ENCODE peak calls at places on chromosomes 3 and 15, in seven cellular contexts. W, B, Z, M, U, J and C are unnamed samples. For H3K4me1 and H3K36me3, the result is how much of the 10 kb centered on the place peaks cover.

GRCh38 chr3:194313642-194314430 is 37.3 kb downstream of the CPN2 start:
- DNase-seq in W (no peak), B (no peak), Z (no peak), M (peak), U (peak), J (no peak), C (no peak)

GRCh38 chr3:60933828-60934227 is 317.4 kb downstream of the FHIT start:
- DNase-seq in W (no peak), B (no peak), Z (no peak), M (no peak), U (peak), J (no peak), C (no peak)

GRCh38 chr3:187403768-187404270 is 35.6 kb downstream of the RTP4 start:
- DNase-seq in W (no peak), B (no peak), Z (no peak), M (no peak), U (no peak), J (no peak), C (peak)

GRCh38 chr3:119700269-119700919 is 2.4 kb upstream of the CFAP91 start:
- DNase-seq in W (no peak), B (peak), Z (no peak), M (no peak), U (no peak), J (no peak), C (no peak)

GRCh38 chr3:192899540-192899982 is 18.1 kb downstream of the MB21D2 start:
- DNase-seq in W (no peak), B (no peak), Z (no peak), M (no peak), U (no peak), J (no peak), C (no peak)

GRCh38 chr3:137035631-137036030 is 77.8 kb downstream of the IL20RB start:
- DNase-seq in W (peak), B (no peak), Z (no peak), M (peak), U (peak), J (no peak), C (no peak)

GRCh38 chr3:173397161-173398110 is at the start of gene NLGN1:
- DNase-seq in W (no peak), B (peak), Z (peak), M (peak), U (peak), J (peak), C (peak)

GRCh38 chr15:78873796-78874761 is 1.4 kb downstream of the MORF4L1 start:
- DNase-seq in W (peak), B (peak), Z (no peak), M (peak), U (peak), J (no peak), C (no peak)

GRCh38 chr3:140794507-140794906 is 116.6 kb downstream of the TRIM42 start:
- DNase-seq in W (no peak), B (no peak), Z (no peak), M (no peak), U (peak), J (no peak), C (no peak)

GRCh38 chr3:100486808-100487207 is 5.6 kb upstream of the TMEM45A start:
- DNase-seq in W (no peak), B (no peak), Z (no peak), M (no peak), U (no peak), J (no peak), C (no peak)

GRCh38 chr15:58543664-58544335 is 112.0 kb downstream of the LIPC start:
- DNase-seq in W (no peak), B (peak), Z (no peak), M (no peak), U (no peak), J (no peak), C (no peak)

GRCh38 chr3:38581774-38582173 is 67.7 kb downstream of the SCN5A start:
- DNase-seq in W (no peak), B (peak), Z (peak), M (no peak), U (no peak), J (no peak), C (no peak)

GRCh38 chr15:76991048-76991447 is 3.9 kb upstream of the PSTPIP1 start:
- DNase-seq in W (no peak), B (peak), Z (peak), M (no peak), U (no peak), J (no peak), C (no peak)

GRCh38 chr3:78844307-78844706 is 923.5 kb downstream of the ROBO1 start:
- DNase-seq in W (no peak), B (no peak), Z (no peak), M (no peak), U (no peak), J (no peak), C (no peak)

GRCh38 chr15:29322407-29322806 is 52.8 kb upstream of the NSMCE3 start:
- DNase-seq in W (no peak), B (no peak), Z (no peak), M (peak), U (peak), J (no peak), C (no peak)

GRCh38 chr3:8473990-8474389 is 27.6 kb upstream of the LMCD1 start:
- DNase-seq in W (no peak), B (no peak), Z (no peak), M (no peak), U (no peak), J (no peak), C (no peak)

GRCh38 chr3:63912768-63913588 is 795 bp upstream of the SCAANT1 start:
- DNase-seq in W (peak), B (peak), Z (peak), M (peak), U (peak), J (no peak), C (peak)

GRCh38 chr3:62525276-62525675 is 151.9 kb upstream of the FEZF2 start:
- DNase-seq in W (no peak), B (no peak), Z (no peak), M (no peak), U (no peak), J (no peak), C (no peak)

GRCh38 chr3:50483374-50483773 is 20.1 kb downstream of the CACNA2D2 start:
- DNase-seq in W (no peak), B (no peak), Z (no peak), M (no peak), U (no peak), J (no peak), C (no peak)

GRCh38 chr3:114144909-114145688 is 33.8 kb downstream of the DRD3 start:
- DNase-seq in W (no peak), B (no peak), Z (no peak), M (no peak), U (no peak), J (no peak), C (no peak)

GRCh38 chr3:127820871-127821853 is 1.2 kb downstream of the MGLL start:
- DNase-seq in W (no peak), B (peak), Z (peak), M (no peak), U (no peak), J (no peak), C (peak)

GRCh38 chr3:128392812-128393544 is 73.7 kb downstream of the DNAJB8 start:
- DNase-seq in W (no peak), B (no peak), Z (no peak), M (no peak), U (no peak), J (no peak), C (no peak)

GRCh38 chr15:101676965-101677364 is 24.8 kb upstream of the TM2D3 start:
- DNase-seq in W (no peak), B (no peak), Z (no peak), M (no peak), U (no peak), J (no peak), C (no peak)

GRCh38 chr3:169627789-169628188 is 35.7 kb downstream of the MECOM start:
- DNase-seq in W (no peak), B (no peak), Z (peak), M (no peak), U (no peak), J (no peak), C (no peak)

GRCh38 chr15:71755571-71755970 is 54.8 kb upstream of the NR2E3 start:
- DNase-seq in W (no peak), B (no peak), Z (no peak), M (no peak), U (no peak), J (no peak), C (no peak)

GRCh38 chr3:166284994-166285393 is 447.8 kb upstream of the BCHE start:
- DNase-seq in W (no peak), B (no peak), Z (no peak), M (no peak), U (no peak), J (no peak), C (no peak)

GRCh38 chr15:96046620-96047240 is 283.8 kb upstream of the NR2F2 start:
- DNase-seq in W (no peak), B (no peak), Z (no peak), M (no peak), U (peak), J (no peak), C (no peak)

GRCh38 chr3:142802891-142803290 is 79.1 kb downstream of the TRPC1 start:
- DNase-seq in W (no peak), B (no peak), Z (no peak), M (no peak), U (no peak), J (no peak), C (no peak)

GRCh38 chr3:106428565-106428994 is 559.8 kb upstream of the CBLB start:
- DNase-seq in W (no peak), B (no peak), Z (no peak), M (no peak), U (peak), J (no peak), C (no peak)

GRCh38 chr3:150890320-150890719 is 14.9 kb downstream of the MINDY4B start:
- DNase-seq in W (no peak), B (no peak), Z (no peak), M (no peak), U (no peak), J (no peak), C (no peak)

GRCh38 chr3:123499316-123499715 is 50.4 kb upstream of the ADCY5 start:
- DNase-seq in W (no peak), B (no peak), Z (no peak), M (no peak), U (no peak), J (no peak), C (no peak)

GRCh38 chr3:33318709-33319380 is 41.6 kb downstream of the FBXL2 start:
- DNase-seq in W (peak), B (no peak), Z (no peak), M (no peak), U (peak), J (no peak), C (no peak)

GRCh38 chr3:178203152-178203551 is 333.1 kb upstream of the KCNMB2 start:
- DNase-seq in W (no peak), B (no peak), Z (no peak), M (no peak), U (no peak), J (no peak), C (no peak)

GRCh38 chr3:158103131-158103955 is 2.9 kb downstream of the SHOX2 start:
- DNase-seq in W (no peak), B (peak), Z (peak), M (peak), U (peak), J (peak), C (no peak)

GRCh38 chr3:93962798-93963197 is 10.9 kb downstream of the PROS1 start:
- DNase-seq in W (no peak), B (no peak), Z (no peak), M (no peak), U (no peak), J (no peak), C (no peak)

GRCh38 chr15:82805994-82806406 is at the start of gene FSD2:
- DNase-seq in W (peak), B (peak), Z (no peak), M (no peak), U (peak), J (no peak), C (no peak)

GRCh38 chr3:45816544-45816943 is 20.2 kb upstream of the SLC6A20 start:
- DNase-seq in W (no peak), B (no peak), Z (no peak), M (no peak), U (no peak), J (no peak), C (no peak)

GRCh38 chr3:62622553-62623174 is 249.3 kb upstream of the FEZF2 start:
- DNase-seq in W (peak), B (no peak), Z (no peak), M (peak), U (peak), J (no peak), C (peak)

GRCh38 chr3:11195201-11195600 is 40.9 kb downstream of the HRH1 start:
- DNase-seq in W (no peak), B (no peak), Z (no peak), M (no peak), U (no peak), J (no peak), C (no peak)

GRCh38 chr3:98968824-98969223 is 67.3 kb upstream of the DCBLD2 start:
- DNase-seq in W (no peak), B (no peak), Z (no peak), M (no peak), U (no peak), J (no peak), C (no peak)

GRCh38 chr3:98968347-98968746 is 66.9 kb upstream of the DCBLD2 start:
- DNase-seq in W (no peak), B (no peak), Z (no peak), M (no peak), U (no peak), J (no peak), C (no peak)

GRCh38 chr3:98966434-98966833 is 64.9 kb upstream of the DCBLD2 start:
- DNase-seq in W (no peak), B (no peak), Z (no peak), M (no peak), U (no peak), J (no peak), C (no peak)

GRCh38 chr3:98966862-98967554 is 65.5 kb upstream of the DCBLD2 start:
- DNase-seq in W (no peak), B (no peak), Z (no peak), M (no peak), U (no peak), J (no peak), C (no peak)

DNA sequence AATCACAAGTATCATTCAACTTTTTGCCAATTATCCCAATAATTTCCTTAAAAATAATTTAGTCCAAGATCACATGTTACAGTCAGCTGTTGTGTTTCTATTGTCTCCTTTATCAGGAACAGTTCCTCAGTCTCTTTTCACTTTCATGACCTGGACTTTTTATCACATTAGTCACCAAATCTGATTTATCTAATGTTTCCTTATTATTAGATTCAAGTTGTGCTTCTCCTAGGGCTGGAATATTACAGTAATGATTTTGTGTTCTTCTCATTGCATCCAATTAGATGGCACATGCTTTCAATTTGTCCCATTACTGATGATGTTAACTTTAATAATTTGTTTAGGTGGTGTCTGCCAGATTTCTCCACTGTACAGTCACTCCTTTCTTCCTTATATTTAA is 66.3 kb upstream of the DCBLD2 start:
- DNase-seq in W (no peak), B (no peak), Z (no peak), M (no peak), U (no peak), J (no peak), C (no peak)
- H3K4me1 ChIP-seq in W (under half), B (under half), Z (under half), M (under half), U (under half), J (under half), C (under half)

GRCh38 chr15:33543957-33544356 is 233.2 kb downstream of the RYR3 start:
- DNase-seq in W (no peak), B (no peak), Z (no peak), M (no peak), U (no peak), J (no peak), C (no peak)

GRCh38 chr15:33551860-33552259 is 241.1 kb downstream of the RYR3 start:
- DNase-seq in W (no peak), B (no peak), Z (no peak), M (no peak), U (no peak), J (no peak), C (no peak)

GRCh38 chr15:33553157-33553556 is 242.4 kb downstream of the RYR3 start:
- DNase-seq in W (no peak), B (no peak), Z (no peak), M (no peak), U (no peak), J (no peak), C (no peak)

GRCh38 chr15:33545866-33546265 is 235.1 kb downstream of the RYR3 start:
- DNase-seq in W (no peak), B (no peak), Z (no peak), M (peak), U (no peak), J (no peak), C (no peak)

GRCh38 chr15:33547876-33548275 is 237.1 kb downstream of the RYR3 start:
- DNase-seq in W (peak), B (no peak), Z (peak), M (peak), U (peak), J (no peak), C (no peak)
- H3K36me3 ChIP-seq in W (under half), B (under half), Z (under half), M (under half), U (under half), J (under half), C (under half)

GRCh38 chr3:101725192-101725889 is 927 bp downstream of the CEP97 start:
- DNase-seq in W (peak), B (peak), Z (peak), M (peak), U (peak), J (no peak), C (peak)

GRCh38 chr3:101725890-101726275 is 1.5 kb downstream of the CEP97 start:
- DNase-seq in W (no peak), B (no peak), Z (no peak), M (no peak), U (no peak), J (no peak), C (no peak)

GRCh38 chr3:101721650-101721917 is 2.8 kb upstream of the CEP97 start:
- DNase-seq in W (peak), B (no peak), Z (no peak), M (peak), U (no peak), J (no peak), C (no peak)

GRCh38 chr3:101722394-101723173 is 1.8 kb upstream of the CEP97 start:
- DNase-seq in W (peak), B (peak), Z (no peak), M (no peak), U (no peak), J (no peak), C (no peak)

GRCh38 chr3:101724329-101725191 is at the start of gene CEP97:
- DNase-seq in W (peak), B (peak), Z (peak), M (peak), U (peak), J (peak), C (peak)
- H3K4me3 ChIP-seq in W (peak), B (peak), Z (peak), M (peak), U (peak), J (peak), C (peak)

GRCh38 chr15:91478717-91479191 is 374.8 kb upstream of the SLCO3A1 start:
- DNase-seq in W (no peak), B (no peak), Z (no peak), M (no peak), U (no peak), J (no peak), C (no peak)

GRCh38 chr15:91488452-91488851 is 365.1 kb upstream of the SLCO3A1 start:
- DNase-seq in W (no peak), B (no peak), Z (no peak), M (no peak), U (no peak), J (no peak), C (no peak)

GRCh38 chr15:91480426-91480825 is 373.1 kb upstream of the SLCO3A1 start:
- DNase-seq in W (no peak), B (no peak), Z (no peak), M (no peak), U (no peak), J (no peak), C (no peak)

GRCh38 chr15:91484141-91484540 is 369.4 kb upstream of the SLCO3A1 start:
- DNase-seq in W (no peak), B (no peak), Z (no peak), M (no peak), U (no peak), J (no peak), C (no peak)

DNA sequence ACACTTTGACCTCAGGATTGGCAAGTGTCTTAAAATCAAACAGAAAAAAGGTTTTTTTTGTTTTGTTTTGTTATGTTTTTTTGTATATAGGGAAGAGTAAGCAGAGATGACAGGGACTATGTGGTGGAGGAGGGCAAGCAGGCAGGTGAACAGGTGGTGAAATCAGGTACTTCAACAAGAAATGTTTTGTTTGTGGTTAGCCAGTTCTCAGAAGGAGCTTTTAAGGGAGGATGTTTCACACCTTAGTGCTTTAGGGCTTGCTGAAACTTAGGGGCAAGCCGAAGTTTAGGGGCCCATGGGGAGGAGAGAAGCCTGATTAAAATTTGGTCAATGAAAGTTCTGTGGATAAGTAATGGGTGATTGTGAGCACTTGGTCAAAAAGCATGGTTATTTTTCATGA is 370.7 kb upstream of the SLCO3A1 start:
- DNase-seq in W (no peak), B (no peak), Z (no peak), M (no peak), U (no peak), J (no peak), C (no peak)
- H3K4me1 ChIP-seq in W (under half), B (under half), Z (under half), M (under half), U (under half), J (under half), C (under half)

GRCh38 chr15:88476635-88477038 is 9.1 kb downstream of the MRPS11 start:
- DNase-seq in W (peak), B (no peak), Z (no peak), M (peak), U (peak), J (no peak), C (no peak)
- H3K36me3 ChIP-seq in W (half or more), B (under half), Z (half or more), M (under half), U (under half), J (under half), C (under half)

GRCh38 chr3:69352305-69353087 is 33.4 kb downstream of the FRMD4B start:
- DNase-seq in W (no peak), B (no peak), Z (no peak), M (no peak), U (no peak), J (no peak), C (no peak)
- H3K4me3 ChIP-seq in W (no peak), B (no peak), Z (peak), M (no peak), U (no peak), J (peak), C (no peak)

GRCh38 chr3:55487376-55488241 is 503 bp upstream of the WNT5A start:
- DNase-seq in W (peak), B (no peak), Z (peak), M (peak), U (peak), J (peak), C (no peak)

GRCh38 chr3:55484741-55485207 is 2.3 kb downstream of the WNT5A start:
- DNase-seq in W (no peak), B (no peak), Z (no peak), M (no peak), U (no peak), J (no peak), C (no peak)

GRCh38 chr3:55486857-55487375 is at the start of gene WNT5A:
- DNase-seq in W (peak), B (no peak), Z (peak), M (peak), U (peak), J (peak), C (no peak)

GRCh38 chr3:55485208-55485791 is 1.8 kb downstream of the WNT5A start:
- DNase-seq in W (peak), B (peak), Z (peak), M (peak), U (peak), J (peak), C (peak)

GRCh38 chr3:55486101-55486856 is 827 bp downstream of the WNT5A start:
- DNase-seq in W (peak), B (peak), Z (peak), M (peak), U (peak), J (peak), C (no peak)
- H3K4me1 ChIP-seq in W (under half), B (under half), Z (under half), M (under half), U (under half), J (under half), C (under half)